ENCODE peak calls at places on chromosomes 2 and 18, in eight cellular contexts. Y is mesendoderm; O is stimulated activated CD4-positive, alpha-beta T cell treated with anti-CD3 and anti-CD28 coated beads, Interleukin-1b, Interleukin-23, amount 100 ng/mL, for 1 hour; H is fibroblast of gingiva; I is GM13977; F is cardiac muscle cell; N is GM20000; D is dorsolateral prefrontal cortex. L is an unnamed sample.

GRCh38 chr2:72138921-72139381 is 8.7 kb downstream of the CYP26B1 start:
- DNase-seq in Y (no peak), O (no peak), H (no peak), I (no peak), F (no peak), N (no peak), D (no peak), L (peak)

GRCh38 chr2:234091432-234091879 is 41.0 kb downstream of the SPP2 start:
- DNase-seq in Y (no peak), O (no peak), H (no peak), I (no peak), F (no peak), N (no peak), D (no peak), L (no peak)

GRCh38 chr2:241908686-241909420 is 39.3 kb downstream of the RTP5 start:
- DNase-seq in Y (no peak), O (no peak), H (no peak), I (no peak), F (no peak), N (no peak), D (no peak), L (peak)

GRCh38 chr2:61183815-61184214 is 21.8 kb downstream of the C2orf74 start:
- DNase-seq in Y (no peak), O (no peak), H (no peak), I (no peak), F (no peak), N (no peak), D (no peak), L (no peak)

GRCh38 chr2:159475793-159476192 is 140.6 kb downstream of the BAZ2B start:
- DNase-seq in Y (peak), O (no peak), H (no peak), I (no peak), F (no peak), N (no peak), D (no peak), L (no peak)

GRCh38 chr18:26792661-26793060 is 72.8 kb downstream of the AQP4 start:
- DNase-seq in Y (peak), O (no peak), H (no peak), I (no peak), F (no peak), N (no peak), D (no peak), L (no peak)

GRCh38 chr2:97868986-97869721 is 126.6 kb downstream of the TMEM131 start:
- DNase-seq in Y (peak), O (no peak), H (peak), I (no peak), F (peak), N (no peak), D (no peak), L (no peak)

GRCh38 chr18:28018361-28018760 is 158.6 kb downstream of the CDH2 start:
- DNase-seq in Y (no peak), O (no peak), H (no peak), I (no peak), F (no peak), N (no peak), D (no peak), L (no peak)

GRCh38 chr2:218980800-218981389 is 4.1 kb downstream of the FEV start:
- DNase-seq in Y (no peak), O (no peak), H (no peak), I (peak), F (no peak), N (peak), D (no peak), L (no peak)

GRCh38 chr18:26813043-26813442 is 52.5 kb downstream of the AQP4 start:
- DNase-seq in Y (peak), O (no peak), H (no peak), I (peak), F (peak), N (peak), D (no peak), L (no peak)

GRCh38 chr2:202178342-202178958 is 59.9 kb downstream of the SUMO1 start:
- DNase-seq in Y (peak), O (peak), H (peak), I (peak), F (peak), N (peak), D (no peak), L (no peak)

GRCh38 chr18:47990981-47991380 is 60.5 kb upstream of the SMAD2 start:
- DNase-seq in Y (no peak), O (no peak), H (no peak), I (no peak), F (no peak), N (no peak), D (no peak), L (no peak)

GRCh38 chr2:10305254-10305635 is 2.5 kb downstream of the HPCAL1 start:
- DNase-seq in Y (no peak), O (no peak), H (peak), I (no peak), F (no peak), N (no peak), D (no peak), L (peak)

GRCh38 chr2:220078439-220078838 is 451.0 kb downstream of the SLC4A3 start:
- DNase-seq in Y (no peak), O (no peak), H (peak), I (no peak), F (no peak), N (no peak), D (no peak), L (no peak)

GRCh38 chr18:4748975-4749374 is 293.9 kb upstream of the DLGAP1 start:
- DNase-seq in Y (no peak), O (no peak), H (no peak), I (no peak), F (peak), N (no peak), D (no peak), L (no peak)

GRCh38 chr2:170571612-170572011 is 143.5 kb upstream of the SP5 start:
- DNase-seq in Y (no peak), O (no peak), H (no peak), I (no peak), F (no peak), N (no peak), D (no peak), L (no peak)